ENCODE peak calls at places on chromosomes 4 and X, in eight cellular contexts. B is D721Med, Y is AG09319, J is uterus, Q is omental fat pad, O is mammary epithelial cell, K is pancreas, E is lower leg skin. L is an unnamed sample.

GRCh38 chr4:8647094-8647570 is 54.6 kb downstream of the CPZ start:
- DNase-seq in B (no peak), Y (no peak), J (peak), Q (no peak), O (no peak), K (no peak), E (no peak), L (peak)

GRCh38 chrX:133776072-133776471 is 209.3 kb downstream of the GPC3 start:
- DNase-seq in B (no peak), Y (no peak), J (no peak), Q (peak), O (no peak), K (peak), E (no peak), L (no peak)

GRCh38 chrX:93673056-93673868 is at the start of gene NAP1L3:
- DNase-seq in B (peak), Y (peak), J (peak), Q (no peak), O (peak), K (peak), E (peak), L (peak)

GRCh38 chr4:16418814-16419213 is 192.5 kb upstream of the TAPT1 start:
- DNase-seq in B (no peak), Y (no peak), J (no peak), Q (no peak), O (peak), K (peak), E (no peak), L (no peak)

GRCh38 chr4:77269505-77269904 is 112.5 kb downstream of the CCNG2 start:
- DNase-seq in B (no peak), Y (no peak), J (no peak), Q (no peak), O (peak), K (no peak), E (no peak), L (no peak)

GRCh38 chr4:38387348-38387747 is 276.7 kb upstream of the KLF3 start:
- DNase-seq in B (no peak), Y (no peak), J (peak), Q (peak), O (peak), K (peak), E (peak), L (no peak)

GRCh38 chr4:51895816-51896408 is 53.0 kb downstream of the DCUN1D4 start:
- DNase-seq in B (no peak), Y (no peak), J (peak), Q (no peak), O (peak), K (peak), E (peak), L (no peak)

GRCh38 chrX:7190157-7190556 is 42.2 kb upstream of the PUDP start:
- DNase-seq in B (no peak), Y (no peak), J (no peak), Q (no peak), O (no peak), K (no peak), E (no peak), L (no peak)

GRCh38 chrX:123084797-123085196 is 99.3 kb upstream of the GRIA3 start:
- DNase-seq in B (no peak), Y (no peak), J (no peak), Q (no peak), O (peak), K (no peak), E (no peak), L (no peak)

GRCh38 chrX:3706481-3706880 is 7.0 kb downstream of the PRKX start:
- DNase-seq in B (no peak), Y (no peak), J (no peak), Q (no peak), O (no peak), K (no peak), E (no peak), L (no peak)

GRCh38 chr4:150098214-150098613 is 20.0 kb downstream of the DCLK2 start:
- DNase-seq in B (no peak), Y (no peak), J (no peak), Q (no peak), O (no peak), K (no peak), E (no peak), L (no peak)

GRCh38 chr4:145260091-145260490 is 79.7 kb upstream of the OTUD4 start:
- DNase-seq in B (no peak), Y (no peak), J (no peak), Q (no peak), O (no peak), K (no peak), E (no peak), L (no peak)

GRCh38 chrX:112832481-112833095 is 8.0 kb downstream of the AMOT start:
- DNase-seq in B (no peak), Y (no peak), J (no peak), Q (no peak), O (peak), K (peak), E (peak), L (peak)

GRCh38 chr4:155552180-155552579 is 114.5 kb upstream of the GUCY1A1 start:
- DNase-seq in B (no peak), Y (no peak), J (no peak), Q (no peak), O (peak), K (no peak), E (no peak), L (no peak)

GRCh38 chrX:13816899-13817298 is at the start of gene GPM6B:
- DNase-seq in B (no peak), Y (no peak), J (no peak), Q (no peak), O (no peak), K (no peak), E (no peak), L (no peak)

GRCh38 chrX:106247162-106247561 is 79.1 kb downstream of the PWWP3B start:
- DNase-seq in B (no peak), Y (no peak), J (no peak), Q (no peak), O (peak), K (no peak), E (no peak), L (no peak)

GRCh38 chr4:30828290-30828926 is 108.2 kb downstream of the PCDH7 start:
- DNase-seq in B (no peak), Y (no peak), J (no peak), Q (no peak), O (peak), K (no peak), E (no peak), L (no peak)

GRCh38 chrX:149470960-149471359 is 34.1 kb downstream of the IDS start:
- DNase-seq in B (peak), Y (peak), J (peak), Q (peak), O (peak), K (peak), E (peak), L (peak)

GRCh38 chr4:155245105-155245504 is 36.7 kb downstream of the NPY2R start:
- DNase-seq in B (no peak), Y (no peak), J (no peak), Q (no peak), O (no peak), K (no peak), E (no peak), L (no peak)

GRCh38 chrX:18855919-18856644 is 127.8 kb downstream of the PHKA2 start:
- DNase-seq in B (no peak), Y (no peak), J (no peak), Q (no peak), O (peak), K (no peak), E (no peak), L (no peak)

GRCh38 chrX:81412428-81412827 is 210.5 kb downstream of the SH3BGRL start:
- DNase-seq in B (no peak), Y (no peak), J (no peak), Q (no peak), O (no peak), K (no peak), E (no peak), L (no peak)

GRCh38 chrX:81411517-81411916 is 209.6 kb downstream of the SH3BGRL start:
- DNase-seq in B (no peak), Y (no peak), J (no peak), Q (no peak), O (no peak), K (no peak), E (no peak), L (no peak)

GRCh38 chrX:81414630-81415029 is 212.7 kb downstream of the SH3BGRL start:
- DNase-seq in B (no peak), Y (no peak), J (no peak), Q (no peak), O (no peak), K (no peak), E (no peak), L (no peak)
- TF ChIP-seq CTCF in B (peak), Y (no peak), J (peak), Q (no peak), O (peak), K (no peak), E (no peak), L (no peak)

GRCh38 chr4:82782626-82783025 is 16.0 kb downstream of the SCD5 start:
- DNase-seq in B (no peak), Y (no peak), J (no peak), Q (no peak), O (peak), K (no peak), E (no peak), L (no peak)
- TF ChIP-seq CTCF in B (no peak), Y (no peak), J (no peak), Q (no peak), O (no peak), K (no peak), E (no peak), L (no peak)

DNA sequence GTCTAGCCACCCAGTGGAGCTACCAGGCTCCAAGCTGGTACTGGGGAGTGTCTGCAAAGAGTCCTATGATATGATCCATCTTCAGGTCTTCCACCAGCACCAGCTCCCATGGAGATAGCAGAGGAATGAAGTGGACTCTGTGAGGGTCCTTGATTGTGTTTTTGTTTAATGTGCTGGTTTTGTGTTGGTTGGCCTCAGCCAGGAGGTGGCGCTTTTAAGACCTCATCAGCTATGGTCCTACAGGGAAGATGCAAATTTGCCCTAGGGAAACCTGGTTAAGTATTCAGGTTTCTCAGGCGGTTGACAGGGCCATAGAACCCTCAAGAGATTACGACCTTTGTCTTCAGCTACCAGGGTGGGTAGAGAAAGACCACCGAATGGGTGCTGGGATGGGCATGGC is 1141.1 kb downstream of the STIM2 start:
- DNase-seq in B (no peak), Y (no peak), J (no peak), Q (no peak), O (no peak), K (no peak), E (no peak), L (no peak)
- TF ChIP-seq CTCF in B (no peak), Y (no peak), J (no peak), Q (no peak), O (no peak), K (no peak), E (no peak), L (no peak)

DNA sequence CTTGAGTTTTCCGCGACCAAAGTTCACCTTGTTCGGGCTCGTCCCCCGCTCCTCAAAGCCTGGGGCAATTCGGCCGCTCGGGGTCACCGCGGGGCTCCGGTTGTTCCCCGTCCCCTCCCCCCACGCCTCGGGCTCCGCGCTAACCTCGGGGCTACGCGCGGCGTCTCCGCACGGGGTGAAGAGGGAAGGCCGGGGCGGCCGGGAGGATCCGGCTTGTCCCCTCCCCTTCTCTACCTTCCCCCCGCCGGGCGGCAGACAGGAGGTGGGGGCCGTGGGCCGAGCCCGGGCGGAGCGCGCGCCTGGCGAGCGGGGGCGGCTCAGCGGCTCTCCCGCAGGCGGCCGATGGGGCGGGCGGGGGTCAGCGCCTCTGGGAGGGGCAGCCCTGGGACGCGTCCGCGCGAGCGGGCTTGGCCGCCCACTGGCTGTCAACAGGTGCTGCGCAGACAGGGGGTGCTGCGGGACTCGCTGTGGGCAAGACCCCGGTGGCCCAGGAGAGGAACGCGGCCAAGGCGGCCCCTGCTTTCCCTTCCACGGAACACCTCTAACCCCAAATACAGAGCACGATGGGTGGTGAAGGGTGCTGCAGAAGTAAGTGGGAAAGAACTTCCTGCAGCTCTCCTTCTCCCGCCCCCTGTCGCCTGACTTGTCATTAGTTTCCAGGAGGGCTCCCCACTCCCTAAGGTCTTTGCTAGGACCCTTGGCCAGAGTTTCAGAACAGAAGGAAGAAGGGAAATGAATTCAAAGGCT is at the start of gene PDGFC:
- DNase-seq in B (peak), Y (no peak), J (peak), Q (peak), O (peak), K (peak), E (peak), L (peak)
- TF ChIP-seq CTCF in B (no peak), Y (peak), J (peak), Q (no peak), O (no peak), K (no peak), E (no peak), L (peak)

GRCh38 chrX:38206036-38206435 is 14.6 kb downstream of the SRPX start:
- DNase-seq in B (no peak), Y (no peak), J (no peak), Q (no peak), O (no peak), K (no peak), E (no peak), L (no peak)
- TF ChIP-seq CTCF in B (no peak), Y (no peak), J (no peak), Q (no peak), O (no peak), K (no peak), E (no peak), L (no peak)

GRCh38 chr4:80592950-80593349 is 257.4 kb downstream of the CFAP299 start:
- DNase-seq in B (no peak), Y (no peak), J (no peak), Q (no peak), O (no peak), K (no peak), E (no peak), L (no peak)
- TF ChIP-seq CTCF in B (no peak), Y (no peak), J (no peak), Q (no peak), O (peak), K (no peak), E (no peak), L (no peak)